ENCODE peak calls at places on chromosomes 16 and 17, in ten cellular contexts. One of them, this sample, is unnamed.
A peak's percentile ranks its signal among the peaks of the same experiment; 100 is the strongest.

GRCh38 chr16:75252049-75252864 is 833 bp upstream of the BCAR1 start:
- DNase-seq in PC-3: no peak
- DNase-seq in A673: no peak
- DNase-seq in adrenal gland: no peak
- DNase-seq in heart right ventricle: no peak
- DNase-seq in breast epithelium: no peak
- DNase-seq in gastrocnemius medialis: no peak
- DNase-seq in GM23338: no peak
- DNase-seq in dorsolateral prefrontal cortex: no peak
- DNase-seq in cardiac fibroblast: no peak
- DNase-seq in this sample: no peak

GRCh38 chr17:16419074-16419928 is 3.9 kb downstream of the TRPV2 start:
- DNase-seq in PC-3: peak; percentile 94
- DNase-seq in A673: peak; percentile 59
- DNase-seq in adrenal gland: peak; percentile 83
- DNase-seq in heart right ventricle: no peak
- DNase-seq in breast epithelium: no peak
- DNase-seq in gastrocnemius medialis: no peak
- DNase-seq in GM23338: no peak
- DNase-seq in dorsolateral prefrontal cortex: no peak
- DNase-seq in cardiac fibroblast: peak; percentile 73
- DNase-seq in this sample: no peak

GRCh38 chr16:15466886-15467781 is 32.7 kb downstream of the BMERB1 start:
- DNase-seq in PC-3: peak; percentile 60
- DNase-seq in A673: peak; percentile 22
- DNase-seq in adrenal gland: no peak
- DNase-seq in heart right ventricle: no peak
- DNase-seq in breast epithelium: no peak
- DNase-seq in gastrocnemius medialis: no peak
- DNase-seq in GM23338: no peak
- DNase-seq in dorsolateral prefrontal cortex: no peak
- DNase-seq in cardiac fibroblast: no peak
- DNase-seq in this sample: no peak

GRCh38 chr16:660459-661183 is 7.3 kb upstream of the RHOT2 start:
- DNase-seq in PC-3: peak; percentile 79
- DNase-seq in A673: peak; percentile 78
- DNase-seq in adrenal gland: peak; percentile 97
- DNase-seq in heart right ventricle: peak; percentile 87
- DNase-seq in breast epithelium: peak; percentile 83
- DNase-seq in gastrocnemius medialis: peak; percentile 66
- DNase-seq in GM23338: peak; percentile 96
- DNase-seq in dorsolateral prefrontal cortex: peak; percentile 79
- DNase-seq in cardiac fibroblast: peak; percentile 88
- DNase-seq in this sample: no peak

GRCh38 chr17:5583426-5584382 is 605 bp downstream of the NLRP1 start:
- DNase-seq in PC-3: no peak
- DNase-seq in A673: no peak
- DNase-seq in adrenal gland: no peak
- DNase-seq in heart right ventricle: peak; percentile 34
- DNase-seq in breast epithelium: no peak
- DNase-seq in gastrocnemius medialis: no peak
- DNase-seq in GM23338: no peak
- DNase-seq in dorsolateral prefrontal cortex: no peak
- DNase-seq in cardiac fibroblast: peak; percentile 64
- DNase-seq in this sample: no peak

GRCh38 chr17:16516594-16517018 is 24.6 kb upstream of the LRRC75A start:
- DNase-seq in PC-3: peak; percentile 75
- DNase-seq in A673: peak; percentile 68
- DNase-seq in adrenal gland: peak; percentile 74
- DNase-seq in heart right ventricle: no peak
- DNase-seq in breast epithelium: no peak
- DNase-seq in gastrocnemius medialis: no peak
- DNase-seq in GM23338: no peak
- DNase-seq in dorsolateral prefrontal cortex: peak; percentile 35
- DNase-seq in cardiac fibroblast: peak; percentile 75
- DNase-seq in this sample: no peak

GRCh38 chr17:73798111-73798748 is 154.0 kb upstream of the SDK2 start:
- DNase-seq in PC-3: peak; percentile 97
- DNase-seq in A673: no peak
- DNase-seq in adrenal gland: no peak
- DNase-seq in heart right ventricle: no peak
- DNase-seq in breast epithelium: no peak
- DNase-seq in gastrocnemius medialis: no peak
- DNase-seq in GM23338: no peak
- DNase-seq in dorsolateral prefrontal cortex: no peak
- DNase-seq in cardiac fibroblast: peak; percentile 95
- DNase-seq in this sample: no peak

GRCh38 chr17:40319651-40320550 is 10.9 kb downstream of the RARA start:
- DNase-seq in PC-3: no peak
- DNase-seq in A673: no peak
- DNase-seq in adrenal gland: peak; percentile 61
- DNase-seq in heart right ventricle: peak; percentile 54
- DNase-seq in breast epithelium: peak; percentile 53
- DNase-seq in gastrocnemius medialis: no peak
- DNase-seq in GM23338: no peak
- DNase-seq in dorsolateral prefrontal cortex: no peak
- DNase-seq in cardiac fibroblast: no peak
- DNase-seq in this sample: no peak

GRCh38 chr17:52790359-52790955 is 631.9 kb upstream of the CA10 start:
- DNase-seq in PC-3: no peak
- DNase-seq in A673: no peak
- DNase-seq in adrenal gland: no peak
- DNase-seq in heart right ventricle: no peak
- DNase-seq in breast epithelium: no peak
- DNase-seq in gastrocnemius medialis: no peak
- DNase-seq in GM23338: no peak
- DNase-seq in dorsolateral prefrontal cortex: no peak
- DNase-seq in cardiac fibroblast: peak; percentile 50
- DNase-seq in this sample: no peak

GRCh38 chr17:29977836-29978235 is 36.4 kb downstream of the EFCAB5 start:
- DNase-seq in PC-3: no peak
- DNase-seq in A673: no peak
- DNase-seq in adrenal gland: no peak
- DNase-seq in heart right ventricle: no peak
- DNase-seq in breast epithelium: no peak
- DNase-seq in gastrocnemius medialis: no peak
- DNase-seq in GM23338: no peak
- DNase-seq in dorsolateral prefrontal cortex: no peak
- DNase-seq in cardiac fibroblast: peak; percentile 69
- DNase-seq in this sample: no peak

GRCh38 chr17:59804910-59805381 is 87.8 kb downstream of the TUBD1 start:
- DNase-seq in PC-3: no peak
- DNase-seq in A673: peak; percentile 87
- DNase-seq in adrenal gland: no peak
- DNase-seq in heart right ventricle: no peak
- DNase-seq in breast epithelium: no peak
- DNase-seq in gastrocnemius medialis: no peak
- DNase-seq in GM23338: no peak
- DNase-seq in dorsolateral prefrontal cortex: no peak
- DNase-seq in cardiac fibroblast: no peak
- DNase-seq in this sample: no peak

GRCh38 chr17:10999484-10999883 is 161.6 kb upstream of the PIRT start:
- DNase-seq in PC-3: no peak
- DNase-seq in A673: no peak
- DNase-seq in adrenal gland: no peak
- DNase-seq in heart right ventricle: no peak
- DNase-seq in breast epithelium: no peak
- DNase-seq in gastrocnemius medialis: no peak
- DNase-seq in GM23338: no peak
- DNase-seq in dorsolateral prefrontal cortex: no peak
- DNase-seq in cardiac fibroblast: no peak
- DNase-seq in this sample: no peak
- TF ChIP-seq CTCF in PC-3: no peak
- TF ChIP-seq CTCF in A673: no peak
- TF ChIP-seq CTCF in adrenal gland: no peak
- TF ChIP-seq CTCF in heart right ventricle: no peak
- TF ChIP-seq CTCF in breast epithelium: no peak
- TF ChIP-seq CTCF in gastrocnemius medialis: no peak
- TF ChIP-seq CTCF in GM23338: no peak
- TF ChIP-seq CTCF in dorsolateral prefrontal cortex: no peak
- TF ChIP-seq CTCF in cardiac fibroblast: no peak
- TF ChIP-seq CTCF in this sample: no peak

GRCh38 chr17:28818705-28819295 is 23.8 kb downstream of the FAM222B start:
- DNase-seq in PC-3: no peak
- DNase-seq in A673: no peak
- DNase-seq in adrenal gland: no peak
- DNase-seq in heart right ventricle: no peak
- DNase-seq in breast epithelium: no peak
- DNase-seq in gastrocnemius medialis: no peak
- DNase-seq in GM23338: no peak
- DNase-seq in dorsolateral prefrontal cortex: no peak
- DNase-seq in cardiac fibroblast: peak; percentile 48
- DNase-seq in this sample: no peak
- H3K4me3 ChIP-seq in PC-3: no peak overlapping the region
- H3K4me3 ChIP-seq in A673: no peak overlapping the region
- H3K4me3 ChIP-seq in adrenal gland: no peak overlapping the region
- H3K4me3 ChIP-seq in heart right ventricle: no peak overlapping the region
- H3K4me3 ChIP-seq in breast epithelium: no peak overlapping the region
- H3K4me3 ChIP-seq in gastrocnemius medialis: no peak overlapping the region
- H3K4me3 ChIP-seq in GM23338: no peak overlapping the region
- H3K4me3 ChIP-seq in dorsolateral prefrontal cortex: no peak overlapping the region
- H3K4me3 ChIP-seq in cardiac fibroblast: no peak overlapping the region
- H3K4me3 ChIP-seq in this sample: no peak overlapping the region

DNA sequence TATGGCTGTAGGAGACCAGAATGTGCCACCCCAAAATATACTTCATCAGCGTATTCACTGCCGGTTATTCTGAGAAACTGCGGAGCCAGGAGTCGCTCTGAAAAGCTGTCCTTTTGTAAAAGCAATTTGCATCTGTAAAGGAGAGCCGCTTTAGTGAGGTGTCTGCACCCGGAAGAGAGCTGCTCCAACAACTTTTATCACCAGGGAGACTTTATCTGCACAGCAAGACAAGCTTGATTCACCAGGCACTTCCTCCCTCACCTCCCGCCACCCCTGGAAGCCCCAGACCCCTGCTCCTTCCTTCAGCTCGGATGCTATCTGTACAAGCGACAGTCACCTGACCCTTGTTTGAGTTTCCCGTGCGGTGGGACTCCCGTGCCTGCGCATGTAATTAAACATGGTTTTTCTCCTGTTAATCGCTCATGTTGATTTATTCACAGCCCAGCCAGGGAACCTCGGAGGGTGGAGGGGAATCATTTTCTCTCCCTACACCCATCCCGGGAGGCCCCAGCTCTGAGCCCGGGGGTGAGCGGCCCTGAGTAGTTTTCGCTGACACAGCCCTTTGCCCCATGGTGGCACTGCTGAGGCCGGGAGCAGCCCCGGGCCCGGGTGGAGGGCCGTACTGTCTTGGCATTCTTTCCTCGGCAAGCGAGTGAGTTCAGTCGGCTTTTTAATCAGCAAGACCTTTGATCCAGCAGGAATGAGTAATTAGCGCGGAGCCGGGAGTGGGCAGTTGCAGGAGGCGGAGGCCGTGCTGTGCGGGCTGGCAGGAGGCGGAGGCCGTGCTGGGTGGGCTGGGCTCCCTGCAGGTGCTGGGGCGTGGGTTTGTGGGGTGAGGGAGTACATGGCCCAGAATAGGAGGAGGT is 222.7 kb upstream of the CIBAR2 start:
- DNase-seq in PC-3: peak; percentile 26
- DNase-seq in A673: peak; percentile 45
- DNase-seq in adrenal gland: no peak
- DNase-seq in heart right ventricle: no peak
- DNase-seq in breast epithelium: no peak
- DNase-seq in gastrocnemius medialis: no peak
- DNase-seq in GM23338: peak; percentile 86
- DNase-seq in dorsolateral prefrontal cortex: no peak
- DNase-seq in cardiac fibroblast: no peak
- DNase-seq in this sample: no peak
- TF ChIP-seq CTCF in PC-3: no peak
- TF ChIP-seq CTCF in A673: no peak
- TF ChIP-seq CTCF in adrenal gland: no peak
- TF ChIP-seq CTCF in heart right ventricle: no peak
- TF ChIP-seq CTCF in breast epithelium: no peak
- TF ChIP-seq CTCF in gastrocnemius medialis: no peak
- TF ChIP-seq CTCF in GM23338: peak; percentile 36
- TF ChIP-seq CTCF in dorsolateral prefrontal cortex: no peak
- TF ChIP-seq CTCF in cardiac fibroblast: no peak
- TF ChIP-seq CTCF in this sample: no peak

GRCh38 chr17:21841839-21842238 is 149.5 kb downstream of the KCNJ18 start:
- DNase-seq in PC-3: no peak
- DNase-seq in A673: no peak
- DNase-seq in adrenal gland: no peak
- DNase-seq in heart right ventricle: no peak
- DNase-seq in breast epithelium: no peak
- DNase-seq in gastrocnemius medialis: no peak
- DNase-seq in GM23338: no peak
- DNase-seq in dorsolateral prefrontal cortex: no peak
- DNase-seq in cardiac fibroblast: no peak
- DNase-seq in this sample: no peak

GRCh38 chr17:21843951-21844590 is 151.7 kb downstream of the KCNJ18 start:
- DNase-seq in PC-3: no peak
- DNase-seq in A673: no peak
- DNase-seq in adrenal gland: no peak
- DNase-seq in heart right ventricle: no peak
- DNase-seq in breast epithelium: no peak
- DNase-seq in gastrocnemius medialis: no peak
- DNase-seq in GM23338: no peak
- DNase-seq in dorsolateral prefrontal cortex: no peak
- DNase-seq in cardiac fibroblast: no peak
- DNase-seq in this sample: no peak

GRCh38 chr17:21843318-21843865 is 151.1 kb downstream of the KCNJ18 start:
- DNase-seq in PC-3: no peak
- DNase-seq in A673: no peak
- DNase-seq in adrenal gland: no peak
- DNase-seq in heart right ventricle: no peak
- DNase-seq in breast epithelium: no peak
- DNase-seq in gastrocnemius medialis: no peak
- DNase-seq in GM23338: no peak
- DNase-seq in dorsolateral prefrontal cortex: no peak
- DNase-seq in cardiac fibroblast: no peak
- DNase-seq in this sample: no peak

DNA sequence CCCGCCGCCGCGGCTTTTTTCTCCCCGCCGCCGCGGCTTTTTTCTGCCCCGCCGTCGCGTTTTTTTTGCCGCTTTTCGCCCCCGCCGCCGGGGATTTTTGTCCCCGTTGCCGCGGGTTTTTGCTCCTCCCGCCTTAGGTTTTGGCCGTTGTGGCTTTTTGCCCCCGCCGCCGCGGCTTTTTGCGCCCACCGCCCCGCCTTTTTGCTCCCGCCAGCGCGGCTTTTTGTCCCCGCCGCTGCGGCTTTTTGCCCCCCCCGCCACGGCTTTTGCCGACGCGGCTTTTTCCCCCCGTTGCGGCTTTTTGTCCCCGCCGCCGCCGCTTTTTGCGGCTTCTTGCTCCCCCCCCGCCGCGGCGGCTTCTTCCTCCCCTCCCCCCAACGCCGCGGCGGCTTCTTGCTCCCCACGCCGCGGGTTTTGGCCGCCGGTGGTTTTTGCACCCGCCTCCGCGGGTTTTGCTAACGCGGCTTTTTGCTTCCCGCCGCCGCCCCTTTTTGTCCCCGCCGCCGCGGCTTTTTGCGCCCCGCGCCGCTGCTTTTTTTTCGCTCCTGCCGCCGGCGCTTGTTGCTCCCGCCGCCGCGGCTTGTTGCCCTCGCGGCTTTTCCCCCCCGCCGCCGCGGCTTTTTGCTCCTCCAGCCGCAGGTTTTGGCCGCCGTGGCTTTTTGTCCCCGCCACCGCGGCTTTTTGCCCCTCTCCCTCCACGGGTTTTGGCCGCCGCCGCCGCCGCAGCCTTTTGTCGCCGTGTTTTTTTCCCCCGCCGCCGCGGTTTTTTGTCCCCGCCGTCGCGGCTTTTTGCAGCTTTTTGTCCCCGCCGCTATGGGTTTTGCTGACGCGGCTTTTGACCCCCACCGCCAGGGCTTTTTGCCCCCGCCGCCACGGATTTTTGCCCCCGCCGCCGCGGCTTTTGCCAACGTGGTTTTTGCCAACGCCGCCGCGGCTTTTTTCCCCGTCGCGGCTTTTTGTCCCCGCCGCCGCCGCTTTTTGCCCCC is 150.3 kb downstream of the KCNJ18 start:
- DNase-seq in PC-3: no peak
- DNase-seq in A673: no peak
- DNase-seq in adrenal gland: no peak
- DNase-seq in heart right ventricle: no peak
- DNase-seq in breast epithelium: no peak
- DNase-seq in gastrocnemius medialis: no peak
- DNase-seq in GM23338: no peak
- DNase-seq in dorsolateral prefrontal cortex: no peak
- DNase-seq in cardiac fibroblast: no peak
- DNase-seq in this sample: no peak
- H3K4me3 ChIP-seq in PC-3: no peak overlapping the region
- H3K4me3 ChIP-seq in A673: no peak overlapping the region
- H3K4me3 ChIP-seq in adrenal gland: no peak overlapping the region
- H3K4me3 ChIP-seq in heart right ventricle: no peak overlapping the region
- H3K4me3 ChIP-seq in breast epithelium: peak overlapping the region; percentile 23
- H3K4me3 ChIP-seq in gastrocnemius medialis: peak overlapping the region; percentile 29
- H3K4me3 ChIP-seq in GM23338: no peak overlapping the region
- H3K4me3 ChIP-seq in dorsolateral prefrontal cortex: no peak overlapping the region
- H3K4me3 ChIP-seq in cardiac fibroblast: no peak overlapping the region
- H3K4me3 ChIP-seq in this sample: no peak overlapping the region